ENCODE peak calls at places on chromosomes 16 and 17, in nine cellular contexts. H is heart left ventricle; S is left ventricle myocardium inferior; Q is SJSA1; X is suprapubic skin; O is neuronal stem cell; U is naive thymus-derived CD4-positive, alpha-beta T cell; D is neural progenitor cell; K is effector memory CD4-positive, alpha-beta T cell. W is an unnamed sample.

GRCh38 chr16:29775742-29776408 is 2.2 kb upstream of the ZG16 start:
- DNase-seq in H (no peak), S (no peak), Q (no peak), X (no peak), O (no peak), U (no peak), D (no peak), K (no peak), W (no peak)

GRCh38 chr17:66652840-66653507 is 181.9 kb upstream of the CACNG5 start:
- DNase-seq in H (no peak), S (no peak), Q (no peak), X (no peak), O (no peak), U (no peak), D (no peak), K (no peak), W (no peak)

GRCh38 chr16:67579686-67580085 is 17.4 kb downstream of the CTCF start:
- DNase-seq in H (no peak), S (no peak), Q (no peak), X (no peak), O (no peak), U (no peak), D (no peak), K (no peak), W (no peak)

GRCh38 chr17:28443901-28444638 is 29.4 kb upstream of the SLC13A2 start:
- DNase-seq in H (no peak), S (no peak), Q (no peak), X (no peak), O (no peak), U (no peak), D (no peak), K (no peak), W (no peak)

GRCh38 chr17:49971848-49972485 is 3.0 kb downstream of the DLX4 start:
- DNase-seq in H (no peak), S (no peak), Q (no peak), X (no peak), O (no peak), U (no peak), D (peak; percentile 60), K (no peak), W (no peak)

GRCh38 chr16:12236491-12237030 is 260.0 kb downstream of the SNX29 start:
- DNase-seq in H (no peak), S (no peak), Q (no peak), X (no peak), O (no peak), U (no peak), D (no peak), K (no peak), W (no peak)

GRCh38 chr16:79286646-79287423 is 313.7 kb downstream of the MAF start:
- DNase-seq in H (peak; percentile 40), S (peak; percentile 51), Q (no peak), X (peak; percentile 63), O (no peak), U (no peak), D (peak; percentile 23), K (no peak), W (no peak)

GRCh38 chr16:3706253-3707145 is 10.8 kb downstream of the TRAP1 start:
- DNase-seq in H (no peak), S (no peak), Q (no peak), X (no peak), O (no peak), U (no peak), D (no peak), K (no peak), W (no peak)

GRCh38 chr17:44556854-44557606 is at the start of gene FZD2:
- DNase-seq in H (peak; percentile 88), S (peak; percentile 83), Q (peak; percentile 99), X (peak; percentile 78), O (peak; percentile 100), U (no peak), D (peak; percentile 98), K (no peak), W (peak; percentile 39)

GRCh38 chr16:1691276-1691675 is 13.2 kb downstream of the JPT2 start:
- DNase-seq in H (no peak), S (no peak), Q (peak; percentile 59), X (no peak), O (no peak), U (no peak), D (no peak), K (no peak), W (no peak)

GRCh38 chr17:81251943-81252301 is 12.8 kb downstream of the NDUFAF8 start:
- DNase-seq in H (no peak), S (no peak), Q (no peak), X (no peak), O (no peak), U (no peak), D (no peak), K (no peak), W (no peak)

GRCh38 chr16:61654962-61655361 is 381.3 kb downstream of the CDH8 start:
- DNase-seq in H (no peak), S (no peak), Q (no peak), X (no peak), O (no peak), U (no peak), D (no peak), K (no peak), W (no peak)

GRCh38 chr17:32120086-32120485 is 22.2 kb upstream of the RHOT1 start:
- DNase-seq in H (no peak), S (no peak), Q (no peak), X (no peak), O (no peak), U (no peak), D (peak; percentile 56), K (no peak), W (no peak)

GRCh38 chr17:81961087-81961514 is at the start of gene NOTUM:
- DNase-seq in H (no peak), S (no peak), Q (peak; percentile 44), X (no peak), O (no peak), U (no peak), D (peak; percentile 88), K (no peak), W (no peak)

GRCh38 chr16:77090062-77090461 is 100.9 kb upstream of the MON1B start:
- DNase-seq in H (no peak), S (no peak), Q (no peak), X (no peak), O (no peak), U (no peak), D (no peak), K (no peak), W (no peak)

GRCh38 chr16:31460582-31461002 is 1.3 kb downstream of the ARMC5 start:
- DNase-seq in H (no peak), S (no peak), Q (peak; percentile 70), X (peak; percentile 70), O (no peak), U (peak; percentile 42), D (peak; percentile 58), K (no peak), W (no peak)

GRCh38 chr16:14013571-14014283 is 57.4 kb upstream of the MRTFB start:
- DNase-seq in H (no peak), S (no peak), Q (no peak), X (peak; percentile 59), O (no peak), U (no peak), D (no peak), K (no peak), W (no peak)

GRCh38 chr16:56999409-57000270 is 10.3 kb downstream of the NLRC5 start:
- DNase-seq in H (no peak), S (no peak), Q (no peak), X (peak; percentile 54), O (no peak), U (no peak), D (no peak), K (peak; percentile 39), W (no peak)

GRCh38 chr16:23182675-23183485 is at the start of gene SCNN1G:
- DNase-seq in H (no peak), S (peak; percentile 16), Q (peak; percentile 23), X (peak; percentile 71), O (peak; percentile 17), U (no peak), D (peak; percentile 55), K (no peak), W (no peak)

GRCh38 chr17:71055128-71055527 is 885.8 kb downstream of the KCNJ2 start:
- DNase-seq in H (no peak), S (no peak), Q (no peak), X (no peak), O (no peak), U (no peak), D (no peak), K (no peak), W (no peak)
- H3K9me3 ChIP-seq in H (no peaks in the 10 kb centered on the region), S (no peaks in the 10 kb centered on the region), Q (peaks cover 4% of the 10 kb centered on the region), X (no peaks in the 10 kb centered on the region), O (peaks cover 9% of the 10 kb centered on the region), U (no peaks in the 10 kb centered on the region), D (no peaks in the 10 kb centered on the region), K (no peaks in the 10 kb centered on the region), W (no peaks in the 10 kb centered on the region)

GRCh38 chr16:8426569-8426968 is 163.7 kb downstream of the TMEM114 start:
- DNase-seq in H (no peak), S (no peak), Q (no peak), X (no peak), O (no peak), U (no peak), D (no peak), K (no peak), W (no peak)

GRCh38 chr16:8430401-8430800 is 159.9 kb downstream of the TMEM114 start:
- DNase-seq in H (no peak), S (no peak), Q (no peak), X (no peak), O (no peak), U (no peak), D (no peak), K (no peak), W (no peak)
- H3K9me3 ChIP-seq in H (peaks cover 4% of the 10 kb centered on the region), S (peaks cover 12% of the 10 kb centered on the region), Q (no peaks in the 10 kb centered on the region), X (no peaks in the 10 kb centered on the region), O (no peaks in the 10 kb centered on the region), U (no peaks in the 10 kb centered on the region), D (no peaks in the 10 kb centered on the region), K (no peaks in the 10 kb centered on the region), W (no peaks in the 10 kb centered on the region)

DNA sequence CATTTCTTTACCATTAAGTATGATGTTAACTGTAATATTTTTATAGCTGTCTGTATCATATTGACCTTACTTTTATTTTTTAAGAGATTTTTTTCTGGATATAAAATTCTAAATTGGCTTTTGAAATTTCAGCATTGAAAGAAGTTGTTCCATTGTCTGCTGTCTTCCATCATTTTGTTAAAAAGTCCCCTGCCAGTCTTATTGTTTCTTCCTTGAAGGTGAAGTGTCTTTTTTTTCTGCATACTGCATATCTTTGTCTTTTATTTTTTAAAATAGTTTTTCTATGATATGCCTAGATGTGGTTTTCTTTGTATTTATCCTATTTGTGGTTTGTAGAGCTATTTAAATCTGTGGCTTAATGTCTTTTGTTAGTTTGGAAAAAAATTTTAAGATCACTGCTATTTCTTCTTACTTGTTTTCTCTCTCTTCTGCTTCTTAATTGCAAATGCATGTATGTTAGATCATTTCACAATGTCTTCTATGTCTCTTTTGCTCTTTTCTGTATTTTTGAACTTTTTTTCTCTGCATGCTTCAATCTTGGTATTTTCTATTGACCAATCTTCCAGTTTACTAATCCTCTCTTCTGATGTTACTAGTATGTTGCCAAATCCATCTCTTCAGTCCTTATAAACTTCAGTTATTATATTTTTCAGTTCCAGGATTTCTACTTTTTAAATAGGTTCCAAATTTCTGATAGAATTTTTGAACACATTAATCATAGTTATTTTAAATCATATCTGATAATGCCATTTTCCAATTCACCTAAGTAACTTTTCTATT is 20.2 kb downstream of the IL21R start:
- DNase-seq in H (no peak), S (no peak), Q (no peak), X (no peak), O (no peak), U (no peak), D (no peak), K (no peak), W (no peak)
- H3K9me3 ChIP-seq in H (peaks cover 24% of the 10 kb centered on the region), S (peaks cover 29% of the 10 kb centered on the region), Q (peaks cover 3% of the 10 kb centered on the region), X (peaks cover 14% of the 10 kb centered on the region), O (peaks cover 5% of the 10 kb centered on the region), U (peaks cover 11% of the 10 kb centered on the region), D (peaks cover 22% of the 10 kb centered on the region), K (peaks cover 12% of the 10 kb centered on the region), W (no peaks in the 10 kb centered on the region)

GRCh38 chr17:72797142-72797541 is 295.3 kb downstream of the SLC39A11 start:
- DNase-seq in H (no peak), S (no peak), Q (no peak), X (no peak), O (no peak), U (no peak), D (no peak), K (no peak), W (no peak)
- H3K9me3 ChIP-seq in H (peaks cover 37% of the 10 kb centered on the region), S (peaks cover 65% of the 10 kb centered on the region), Q (peaks cover 48% of the 10 kb centered on the region), X (peaks cover 15% of the 10 kb centered on the region), O (peaks cover 23% of the 10 kb centered on the region), U (peaks cover 38% of the 10 kb centered on the region), D (no peaks in the 10 kb centered on the region), K (peaks cover 8% of the 10 kb centered on the region), W (no peaks in the 10 kb centered on the region)

W was measured in esophagus squamous epithelium.